ENCODE peak calls at places on chromosomes 6 and 20, in six cellular contexts. One of them, this sample, is unnamed.

GRCh38 chr20:36085686-36086267 is 68.8 kb upstream of the EPB41L1 start:
- DNase-seq in SK-N-SH: no peak
- DNase-seq in GM12878: no peak
- DNase-seq in A549: peak; percentile 98
- DNase-seq in K562: peak; percentile 67
- DNase-seq in IMR-90: peak; percentile 60
- DNase-seq in this sample: peak; percentile 72

GRCh38 chr6:17470953-17471335 is 77.5 kb downstream of the CAP2 start:
- DNase-seq in GM12878: no peak
- DNase-seq in A549: peak; percentile 47
- DNase-seq in K562: no peak
- DNase-seq in IMR-90: peak; percentile 77
- DNase-seq in SK-N-SH: no peak
- DNase-seq in this sample: no peak

GRCh38 chr6:112911949-112912348 is 564.8 kb downstream of the RFPL4B start:
- DNase-seq in IMR-90: no peak
- DNase-seq in K562: no peak
- DNase-seq in A549: no peak
- DNase-seq in GM12878: no peak
- DNase-seq in SK-N-SH: no peak
- DNase-seq in this sample: no peak

GRCh38 chr20:14142171-14142570 is 146.9 kb downstream of the MACROD2 start:
- DNase-seq in IMR-90: peak; percentile 19
- DNase-seq in GM12878: peak; percentile 2
- DNase-seq in SK-N-SH: peak; percentile 66
- DNase-seq in A549: peak; percentile 79
- DNase-seq in K562: no peak
- DNase-seq in this sample: peak; percentile 47

GRCh38 chr6:34075906-34076305 is 70.0 kb downstream of the GRM4 start:
- DNase-seq in GM12878: no peak
- DNase-seq in A549: no peak
- DNase-seq in SK-N-SH: no peak
- DNase-seq in IMR-90: no peak
- DNase-seq in K562: no peak
- DNase-seq in this sample: no peak

GRCh38 chr6:16199792-16200191 is 38.6 kb upstream of the GMPR start:
- DNase-seq in SK-N-SH: no peak
- DNase-seq in IMR-90: no peak
- DNase-seq in K562: no peak
- DNase-seq in A549: no peak
- DNase-seq in GM12878: no peak
- DNase-seq in this sample: no peak

GRCh38 chr6:69622924-69623323 is 173.9 kb downstream of the LMBRD1 start:
- DNase-seq in A549: no peak
- DNase-seq in GM12878: no peak
- DNase-seq in IMR-90: no peak
- DNase-seq in K562: no peak
- DNase-seq in SK-N-SH: no peak
- DNase-seq in this sample: no peak

GRCh38 chr6:42714098-42714761 is 8.2 kb downstream of the PRPH2 start:
- DNase-seq in GM12878: no peak
- DNase-seq in K562: no peak
- DNase-seq in IMR-90: peak; percentile 70
- DNase-seq in SK-N-SH: no peak
- DNase-seq in A549: no peak
- DNase-seq in this sample: no peak

GRCh38 chr6:112061605-112062004 is 7.7 kb downstream of the CCN6 start:
- DNase-seq in K562: no peak
- DNase-seq in SK-N-SH: no peak
- DNase-seq in A549: no peak
- DNase-seq in GM12878: no peak
- DNase-seq in IMR-90: peak; percentile 70
- DNase-seq in this sample: no peak

GRCh38 chr6:28811873-28812272 is 111.9 kb downstream of the TRIM27 start:
- DNase-seq in SK-N-SH: no peak
- DNase-seq in K562: peak; percentile 57
- DNase-seq in IMR-90: peak; percentile 27
- DNase-seq in GM12878: no peak
- DNase-seq in A549: peak; percentile 54
- DNase-seq in this sample: peak; percentile 41

GRCh38 chr20:676315-676937 is 824 bp upstream of the SCRT2 start:
- DNase-seq in GM12878: no peak
- DNase-seq in IMR-90: no peak
- DNase-seq in K562: peak; percentile 16
- DNase-seq in A549: no peak
- DNase-seq in SK-N-SH: peak; percentile 77
- DNase-seq in this sample: no peak

GRCh38 chr6:157181649-157182048 is 141.7 kb downstream of the TMEM242 start:
- DNase-seq in GM12878: no peak
- DNase-seq in A549: peak; percentile 16
- DNase-seq in SK-N-SH: no peak
- DNase-seq in K562: no peak
- DNase-seq in IMR-90: no peak
- DNase-seq in this sample: peak; percentile 10

GRCh38 chr20:17617212-17617867 is 47.5 kb downstream of the DSTN start:
- DNase-seq in IMR-90: no peak
- DNase-seq in A549: peak; percentile 74
- DNase-seq in GM12878: no peak
- DNase-seq in SK-N-SH: peak; percentile 91
- DNase-seq in K562: peak; percentile 65
- DNase-seq in this sample: peak; percentile 42

GRCh38 chr20:45917790-45918141 is 5.8 kb upstream of the PLTP start:
- DNase-seq in A549: no peak
- DNase-seq in IMR-90: peak; percentile 75
- DNase-seq in GM12878: no peak
- DNase-seq in K562: no peak
- DNase-seq in SK-N-SH: no peak
- DNase-seq in this sample: no peak

GRCh38 chr6:133623065-133623464 is 265.8 kb upstream of the TCF21 start:
- DNase-seq in A549: peak; percentile 17
- DNase-seq in SK-N-SH: no peak
- DNase-seq in K562: no peak
- DNase-seq in IMR-90: peak; percentile 68
- DNase-seq in GM12878: no peak
- DNase-seq in this sample: no peak

GRCh38 chr6:43623880-43624785 is 4.9 kb downstream of the GTPBP2 start:
- DNase-seq in A549: no peak
- DNase-seq in K562: no peak
- DNase-seq in GM12878: no peak
- DNase-seq in IMR-90: no peak
- DNase-seq in SK-N-SH: no peak
- DNase-seq in this sample: no peak

GRCh38 chr6:34196116-34196832 is 40.4 kb upstream of the HMGA1 start:
- DNase-seq in SK-N-SH: peak; percentile 94
- DNase-seq in K562: peak; percentile 96
- DNase-seq in IMR-90: peak; percentile 62
- DNase-seq in GM12878: peak; percentile 28
- DNase-seq in A549: peak; percentile 57
- DNase-seq in this sample: no peak

GRCh38 chr6:33070909-33071308 is 2.5 kb downstream of the HLA-DPA1 start:
- DNase-seq in SK-N-SH: no peak
- DNase-seq in A549: no peak
- DNase-seq in IMR-90: no peak
- DNase-seq in GM12878: no peak
- DNase-seq in K562: no peak
- DNase-seq in this sample: no peak

GRCh38 chr6:159086033-159086618 is 41.3 kb upstream of the TAGAP start:
- DNase-seq in K562: no peak
- DNase-seq in GM12878: no peak
- DNase-seq in A549: no peak
- DNase-seq in SK-N-SH: no peak
- DNase-seq in IMR-90: no peak
- DNase-seq in this sample: no peak

GRCh38 chr6:159107451-159108260 is 61.5 kb upstream of the FNDC1 start:
- DNase-seq in A549: no peak
- DNase-seq in SK-N-SH: no peak
- DNase-seq in GM12878: no peak
- DNase-seq in IMR-90: no peak
- DNase-seq in K562: no peak
- DNase-seq in this sample: no peak

GRCh38 chr6:126773122-126773805 is 345.2 kb upstream of the RSPO3 start:
- DNase-seq in GM12878: no peak
- DNase-seq in A549: no peak
- DNase-seq in IMR-90: no peak
- DNase-seq in SK-N-SH: no peak
- DNase-seq in K562: no peak
- DNase-seq in this sample: no peak

GRCh38 chr6:3478341-3478740 is 21.5 kb upstream of the SLC22A23 start:
- DNase-seq in SK-N-SH: no peak
- DNase-seq in A549: no peak
- DNase-seq in GM12878: no peak
- DNase-seq in K562: no peak
- DNase-seq in IMR-90: no peak
- DNase-seq in this sample: no peak

GRCh38 chr6:150029276-150029675 is 3.9 kb upstream of the RAET1L start:
- DNase-seq in GM12878: no peak
- DNase-seq in K562: no peak
- DNase-seq in IMR-90: no peak
- DNase-seq in A549: no peak
- DNase-seq in SK-N-SH: no peak
- DNase-seq in this sample: no peak

GRCh38 chr6:140966676-140967075 is 1166.0 kb upstream of the GJE1 start:
- DNase-seq in IMR-90: peak; percentile 55
- DNase-seq in SK-N-SH: no peak
- DNase-seq in A549: no peak
- DNase-seq in GM12878: no peak
- DNase-seq in K562: no peak
- DNase-seq in this sample: no peak

GRCh38 chr6:33317418-33317667 is 201 bp downstream of the ZBTB22 start:
- DNase-seq in K562: peak; percentile 95
- DNase-seq in A549: no peak
- DNase-seq in IMR-90: no peak
- DNase-seq in SK-N-SH: peak; percentile 92
- DNase-seq in GM12878: no peak
- DNase-seq in this sample: no peak

GRCh38 chr6:138944412-138944811 is 43.6 kb downstream of the REPS1 start:
- DNase-seq in A549: peak; percentile 65
- DNase-seq in K562: no peak
- DNase-seq in GM12878: no peak
- DNase-seq in SK-N-SH: no peak
- DNase-seq in IMR-90: peak; percentile 83
- DNase-seq in this sample: no peak

GRCh38 chr6:106727480-106728153 is 98.2 kb downstream of the QRSL1 start:
- DNase-seq in IMR-90: no peak
- DNase-seq in GM12878: no peak
- DNase-seq in A549: no peak
- DNase-seq in SK-N-SH: no peak
- DNase-seq in K562: no peak
- DNase-seq in this sample: no peak

GRCh38 chr6:73579851-73580246 is 59.0 kb upstream of the EEF1A1 start:
- DNase-seq in SK-N-SH: no peak
- DNase-seq in K562: peak; percentile 42
- DNase-seq in GM12878: peak; percentile 15
- DNase-seq in IMR-90: peak; percentile 91
- DNase-seq in A549: peak; percentile 84
- DNase-seq in this sample: peak; percentile 81

GRCh38 chr6:112979830-112980229 is 632.7 kb downstream of the RFPL4B start:
- DNase-seq in SK-N-SH: peak; percentile 12
- DNase-seq in K562: no peak
- DNase-seq in GM12878: no peak
- DNase-seq in IMR-90: no peak
- DNase-seq in A549: no peak
- DNase-seq in this sample: no peak

GRCh38 chr6:155171747-155172191 is 92.0 kb upstream of the CLDN20 start:
- DNase-seq in GM12878: no peak
- DNase-seq in SK-N-SH: no peak
- DNase-seq in K562: no peak
- DNase-seq in IMR-90: peak; percentile 69
- DNase-seq in A549: no peak
- DNase-seq in this sample: no peak
- TF ChIP-seq SMC3 in GM12878: no peak
- TF ChIP-seq SMC3 in SK-N-SH: no peak
- TF ChIP-seq SMC3 in K562: no peak
- TF ChIP-seq SMC3 in IMR-90: no peak
- TF ChIP-seq SMC3 in A549: no peak
- TF ChIP-seq SMC3 in this sample: no peak

DNA sequence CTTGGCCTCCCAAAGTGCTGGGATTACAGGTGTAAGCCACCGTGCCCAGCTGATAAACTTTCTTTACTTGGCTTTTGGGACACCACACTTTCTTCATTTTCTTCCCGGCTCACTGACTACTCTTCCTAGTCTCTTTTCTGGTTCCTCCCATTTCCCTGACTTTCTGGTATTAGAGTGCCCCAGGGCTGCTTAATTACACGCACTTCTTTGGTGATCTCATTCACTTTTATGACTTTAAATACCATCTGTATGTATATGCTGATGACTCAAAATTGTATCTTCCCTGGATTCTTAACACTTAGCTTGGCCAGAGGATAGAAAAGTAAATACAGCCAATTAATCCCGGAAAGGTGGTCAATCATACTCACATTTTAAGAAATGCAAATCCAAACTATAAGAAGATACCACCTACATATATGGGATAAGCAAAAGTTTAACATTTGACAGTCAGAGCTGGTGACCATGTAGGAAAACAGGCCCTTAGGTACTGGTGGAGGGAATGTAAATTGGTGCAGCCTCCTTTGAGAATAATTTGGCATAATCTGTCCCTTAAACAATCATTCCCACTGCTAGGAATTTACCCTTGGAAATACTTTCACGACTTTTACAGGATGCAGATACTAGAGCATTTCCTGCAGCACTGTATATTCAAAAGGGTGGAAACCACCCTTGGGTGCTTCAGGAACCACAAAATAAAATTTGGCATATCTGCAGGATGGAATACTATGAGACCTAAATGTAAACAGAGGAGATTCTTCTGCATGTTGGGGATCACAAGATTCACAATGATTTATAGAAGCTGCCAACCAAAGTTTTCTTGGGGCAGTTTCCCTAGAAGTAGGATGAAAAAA is 9.4 kb upstream of the NANP start:
- DNase-seq in IMR-90: peak; percentile 24
- DNase-seq in SK-N-SH: no peak
- DNase-seq in K562: no peak
- DNase-seq in A549: no peak
- DNase-seq in GM12878: no peak
- DNase-seq in this sample: no peak
- TF ChIP-seq SMC3 in IMR-90: no peak
- TF ChIP-seq SMC3 in SK-N-SH: no peak
- TF ChIP-seq SMC3 in K562: no peak
- TF ChIP-seq SMC3 in A549: no peak
- TF ChIP-seq SMC3 in GM12878: no peak
- TF ChIP-seq SMC3 in this sample: no peak

GRCh38 chr6:44771647-44772415 is 384.3 kb downstream of the CDC5L start:
- DNase-seq in A549: no peak
- DNase-seq in SK-N-SH: no peak
- DNase-seq in GM12878: no peak
- DNase-seq in K562: no peak
- DNase-seq in IMR-90: no peak
- DNase-seq in this sample: no peak
- TF ChIP-seq SMC3 in A549: no peak
- TF ChIP-seq SMC3 in SK-N-SH: no peak
- TF ChIP-seq SMC3 in GM12878: no peak
- TF ChIP-seq SMC3 in K562: no peak
- TF ChIP-seq SMC3 in IMR-90: no peak
- TF ChIP-seq SMC3 in this sample: no peak

DNA sequence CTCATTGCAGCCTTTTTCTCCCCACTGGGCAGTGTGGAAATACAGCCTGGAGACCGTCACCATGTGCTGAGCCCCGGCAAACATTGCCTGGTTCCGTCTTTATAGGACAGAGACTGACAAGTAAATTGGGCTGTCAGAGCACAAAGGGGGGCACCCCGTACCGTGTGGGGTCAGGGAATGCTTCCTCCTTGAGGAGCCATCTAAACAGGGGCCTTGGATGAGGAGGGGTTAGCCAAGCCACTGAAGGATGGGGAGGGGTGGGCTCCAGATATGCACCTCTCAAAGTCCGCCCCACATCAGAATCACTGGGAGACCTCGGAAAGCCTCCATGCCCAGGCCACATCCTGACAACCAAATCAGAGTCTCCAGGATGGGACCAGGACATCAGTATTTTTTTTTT is 73.9 kb downstream of the NFATC2 start:
- DNase-seq in K562: no peak
- DNase-seq in GM12878: no peak
- DNase-seq in SK-N-SH: no peak
- DNase-seq in IMR-90: no peak
- DNase-seq in A549: no peak
- DNase-seq in this sample: no peak
- TF ChIP-seq SMC3 in K562: no peak
- TF ChIP-seq SMC3 in GM12878: no peak
- TF ChIP-seq SMC3 in SK-N-SH: no peak
- TF ChIP-seq SMC3 in IMR-90: no peak
- TF ChIP-seq SMC3 in A549: no peak
- TF ChIP-seq SMC3 in this sample: no peak

This sample was measured in HepG2.